ENCODE peak calls at places on chromosomes 11 and 22, in nine cellular contexts. L, N, E, O, C, B, R, H and X are unnamed samples.

GRCh38 chr22:22838148-22838786 is 49.3 kb upstream of the IGLL5 start:
- DNase-seq in L (no peak), N (no peak), E (no peak), O (no peak), C (no peak), B (no peak), R (no peak), H (no peak), X (no peak)

GRCh38 chr11:125338886-125339811 is 156.9 kb downstream of the FEZ1 start:
- DNase-seq in L (no peak), N (no peak), E (no peak), O (peak; percentile 63), C (no peak), B (peak; percentile 64), R (no peak), H (no peak), X (no peak)

GRCh38 chr11:113546757-113547507 is 71.7 kb upstream of the DRD2 start:
- DNase-seq in L (no peak), N (no peak), E (peak; percentile 50), O (no peak), C (no peak), B (no peak), R (no peak), H (no peak), X (no peak)

GRCh38 chr11:64865286-64866172 is 12.9 kb downstream of the EHD1 start:
- DNase-seq in L (no peak), N (peak; percentile 16), E (no peak), O (no peak), C (peak; percentile 41), B (peak; percentile 54), R (no peak), H (no peak), X (no peak)

GRCh38 chr11:71222318-71223080 is 29.9 kb downstream of the SHANK2 start:
- DNase-seq in L (no peak), N (no peak), E (no peak), O (no peak), C (no peak), B (peak; percentile 34), R (no peak), H (no peak), X (no peak)

GRCh38 chr11:2708757-2709281 is 9.0 kb upstream of the KCNQ1OT1 start:
- DNase-seq in L (no peak), N (no peak), E (no peak), O (no peak), C (peak; percentile 66), B (peak; percentile 23), R (no peak), H (no peak), X (no peak)

GRCh38 chr22:22097727-22098228 is 115.2 kb upstream of the TOP3B start:
- DNase-seq in L (no peak), N (no peak), E (no peak), O (no peak), C (no peak), B (no peak), R (no peak), H (no peak), X (no peak)

GRCh38 chr22:19974233-19974861 is 32.7 kb upstream of the TXNRD2 start:
- DNase-seq in L (no peak), N (no peak), E (no peak), O (peak; percentile 53), C (peak; percentile 99), B (no peak), R (peak; percentile 33), H (no peak), X (peak; percentile 42)

GRCh38 chr11:117457835-117458234 is 130.2 kb downstream of the CEP164 start:
- DNase-seq in L (no peak), N (no peak), E (no peak), O (no peak), C (no peak), B (no peak), R (no peak), H (no peak), X (no peak)

GRCh38 chr11:79406376-79406775 is 34.5 kb downstream of the TENM4 start:
- DNase-seq in L (no peak), N (no peak), E (no peak), O (no peak), C (no peak), B (no peak), R (no peak), H (no peak), X (no peak)

GRCh38 chr11:120222916-120223315 is 12.1 kb downstream of the OAF start:
- DNase-seq in L (no peak), N (no peak), E (no peak), O (no peak), C (no peak), B (no peak), R (no peak), H (no peak), X (no peak)

GRCh38 chr11:17020831-17021230 is 6.6 kb upstream of the PLEKHA7 start:
- DNase-seq in L (no peak), N (no peak), E (no peak), O (no peak), C (peak; percentile 2), B (no peak), R (no peak), H (no peak), X (no peak)

GRCh38 chr11:70305501-70305900 is 35.0 kb downstream of the PPFIA1 start:
- DNase-seq in L (no peak), N (no peak), E (no peak), O (no peak), C (no peak), B (no peak), R (no peak), H (no peak), X (no peak)

GRCh38 chr11:126477526-126478275 is 122.2 kb downstream of the ST3GAL4 start:
- DNase-seq in L (no peak), N (peak; percentile 6), E (no peak), O (no peak), C (peak; percentile 48), B (no peak), R (no peak), H (no peak), X (no peak)

GRCh38 chr11:19220903-19221682 is 19.3 kb upstream of the CSRP3 start:
- DNase-seq in L (no peak), N (no peak), E (no peak), O (no peak), C (no peak), B (peak; percentile 36), R (peak; percentile 12), H (no peak), X (no peak)

GRCh38 chr11:7592706-7593105 is 78.9 kb downstream of the PPFIBP2 start:
- DNase-seq in L (no peak), N (no peak), E (no peak), O (no peak), C (no peak), B (peak; percentile 60), R (no peak), H (no peak), X (no peak)

GRCh38 chr11:125886997-125887372 is 483 bp upstream of the HYLS1 start:
- DNase-seq in L (peak; percentile 40), N (peak; percentile 36), E (no peak), O (peak; percentile 57), C (peak; percentile 28), B (peak; percentile 56), R (peak; percentile 67), H (peak; percentile 22), X (no peak)

GRCh38 chr11:92779746-92780145 is 189.7 kb upstream of the MTNR1B start:
- DNase-seq in L (no peak), N (no peak), E (no peak), O (no peak), C (peak; percentile 5), B (no peak), R (no peak), H (no peak), X (no peak)

GRCh38 chr11:1574256-1575242 is 2.5 kb upstream of the DUSP8 start:
- DNase-seq in L (peak; percentile 59), N (peak; percentile 55), E (no peak), O (peak; percentile 62), C (peak; percentile 96), B (peak; percentile 60), R (peak; percentile 36), H (peak; percentile 54), X (peak; percentile 70)

GRCh38 chr11:394034-394857 is at the start of gene PKP3:
- DNase-seq in L (no peak), N (no peak), E (no peak), O (no peak), C (peak; percentile 93), B (no peak), R (no peak), H (no peak), X (no peak)

GRCh38 chr11:15965562-15966250 is 390.6 kb downstream of the SOX6 start:
- DNase-seq in L (no peak), N (no peak), E (no peak), O (no peak), C (no peak), B (no peak), R (no peak), H (no peak), X (no peak)

GRCh38 chr11:13316528-13316961 is 39.0 kb downstream of the BMAL1 start:
- DNase-seq in L (no peak), N (no peak), E (no peak), O (peak; percentile 55), C (no peak), B (peak; percentile 46), R (no peak), H (no peak), X (no peak)

GRCh38 chr22:43776081-43776670 is 35.9 kb downstream of the EFCAB6 start:
- DNase-seq in L (no peak), N (no peak), E (no peak), O (no peak), C (no peak), B (no peak), R (no peak), H (no peak), X (no peak)

GRCh38 chr11:30254307-30255298 is 23.8 kb downstream of the FSHB start:
- DNase-seq in L (no peak), N (no peak), E (no peak), O (no peak), C (no peak), B (no peak), R (no peak), H (no peak), X (no peak)

GRCh38 chr11:18696638-18697225 is 1.8 kb upstream of the TMEM86A start:
- DNase-seq in L (no peak), N (no peak), E (peak; percentile 25), O (no peak), C (no peak), B (no peak), R (no peak), H (no peak), X (no peak)

GRCh38 chr22:37669586-37669985 is 5.8 kb upstream of the LGALS1 start:
- DNase-seq in L (no peak), N (no peak), E (no peak), O (no peak), C (no peak), B (no peak), R (no peak), H (no peak), X (no peak)